ENCODE peak calls at places on chromosomes 7 and 10, in ten cellular contexts. Q is MCF 10A; J is LHCN-M2; P is GF-D8; H is activated gamma-delta T cell treated with Interleukin-2 at 50 U/mL for 16 hours; X is LoVo; Z is body of pancreas; R is stimulated activated naive B cell treated with anti-CD40 and anti-IgM and Interleukin-4, amounts not matched to agents 10 μg/mL and 1 μg/mL and 100 μg/mL, for 72 hours; L is left colon; G is progenitor cell of endocrine pancreas. D is an unnamed sample.

GRCh38 chr10:92891885-92892705 is 43.8 kb downstream of the EXOC6 start:
- DNase-seq in Q (peak), J (peak), P (no peak), H (no peak), X (peak), Z (peak), R (no peak), L (peak), G (no peak), D (peak)

GRCh38 chr10:113899952-113900598 is 45.6 kb downstream of the NHLRC2 start:
- DNase-seq in Q (no peak), J (no peak), P (no peak), H (no peak), X (no peak), Z (no peak), R (no peak), L (no peak), G (no peak), D (no peak)

GRCh38 chr7:87404674-87405073 is 59.2 kb downstream of the CROT start:
- DNase-seq in Q (no peak), J (no peak), P (no peak), H (no peak), X (no peak), Z (no peak), R (no peak), L (no peak), G (no peak), D (no peak)

GRCh38 chr7:142513221-142513955 is 235.9 kb upstream of the PRSS1 start:
- DNase-seq in Q (no peak), J (no peak), P (no peak), H (no peak), X (no peak), Z (no peak), R (no peak), L (no peak), G (no peak), D (no peak)

GRCh38 chr10:104274762-104275721 is 6.1 kb downstream of the GSTO2 start:
- DNase-seq in Q (peak), J (no peak), P (no peak), H (peak), X (peak), Z (peak), R (peak), L (peak), G (peak), D (no peak)

GRCh38 chr10:120508393-120508792 is 51.4 kb downstream of the PLPP4 start:
- DNase-seq in Q (peak), J (peak), P (no peak), H (no peak), X (peak), Z (no peak), R (no peak), L (no peak), G (no peak), D (peak)

GRCh38 chr7:143188994-143189393 is 5.8 kb downstream of the TAS2R39 start:
- DNase-seq in Q (no peak), J (no peak), P (no peak), H (no peak), X (no peak), Z (no peak), R (no peak), L (no peak), G (no peak), D (no peak)

GRCh38 chr7:78499283-78499682 is 700.7 kb downstream of the PHTF2 start:
- DNase-seq in Q (no peak), J (peak), P (no peak), H (no peak), X (no peak), Z (no peak), R (no peak), L (no peak), G (no peak), D (no peak)

GRCh38 chr10:44865289-44865671 is 45.9 kb upstream of the TMEM72 start:
- DNase-seq in Q (no peak), J (no peak), P (no peak), H (no peak), X (no peak), Z (no peak), R (no peak), L (peak), G (no peak), D (no peak)

GRCh38 chr7:18345641-18346234 is 149.8 kb upstream of the HDAC9 start:
- DNase-seq in Q (peak), J (peak), P (no peak), H (peak), X (peak), Z (peak), R (peak), L (peak), G (peak), D (peak)